ENCODE peak calls at places on chromosomes 1 and 21, in five cellular contexts. I is GDM1, F is activated T-helper 1 cell treated with Interleukin-2 at 50 U/mL for 16 hours, V is EL, Y is brain microvascular endothelial cell. M is an unnamed sample.

GRCh38 chr1:162319510-162320160 is 57.0 kb downstream of the SPATA46 start:
- DNase-seq in I (no peak), F (no peak), V (peak), Y (peak), M (peak)

GRCh38 chr1:203364013-203364730 is 13.2 kb upstream of the FMOD start:
- DNase-seq in I (no peak), F (no peak), V (no peak), Y (no peak), M (peak)

GRCh38 chr1:100506221-100506620 is 31.7 kb upstream of the GPR88 start:
- DNase-seq in I (no peak), F (no peak), V (no peak), Y (peak), M (peak)

GRCh38 chr1:43585596-43585995 is 54.9 kb downstream of the PTPRF start:
- DNase-seq in I (no peak), F (no peak), V (no peak), Y (no peak), M (no peak)

GRCh38 chr1:175129644-175129996 is 62.0 kb downstream of the TNN start:
- DNase-seq in I (no peak), F (no peak), V (no peak), Y (no peak), M (no peak)

GRCh38 chr1:11777653-11778322 is 15.8 kb downstream of the C1orf167 start:
- DNase-seq in I (no peak), F (no peak), V (no peak), Y (no peak), M (no peak)

GRCh38 chr1:243598433-243598832 is 251.6 kb downstream of the AKT3 start:
- DNase-seq in I (peak), F (no peak), V (peak), Y (peak), M (peak)

GRCh38 chr1:42017730-42018129 is 99.0 kb upstream of the HIVEP3 start:
- DNase-seq in I (no peak), F (no peak), V (no peak), Y (no peak), M (no peak)

GRCh38 chr1:35560256-35561225 is 2.9 kb downstream of the NCDN start:
- DNase-seq in I (no peak), F (no peak), V (no peak), Y (no peak), M (no peak)

GRCh38 chr1:114274621-114275317 is 121.1 kb upstream of the SYT6 start:
- DNase-seq in I (peak), F (no peak), V (no peak), Y (no peak), M (no peak)

GRCh38 chr1:167935252-167936067 is 1.0 kb upstream of the DCAF6 start:
- DNase-seq in I (no peak), F (no peak), V (peak), Y (peak), M (peak)

GRCh38 chr1:15218287-15219279 is 28.4 kb upstream of the FHAD1 start:
- DNase-seq in I (no peak), F (no peak), V (peak), Y (peak), M (peak)

GRCh38 chr21:46188226-46189212 is 4.3 kb upstream of the SPATC1L start:
- DNase-seq in I (no peak), F (no peak), V (peak), Y (peak), M (peak)

GRCh38 chr1:33872681-33873080 is 8.8 kb downstream of the HMGB4 start:
- DNase-seq in I (no peak), F (no peak), V (no peak), Y (no peak), M (no peak)

GRCh38 chr1:183215076-183215720 is 29.1 kb downstream of the LAMC2 start:
- DNase-seq in I (no peak), F (no peak), V (no peak), Y (no peak), M (no peak)

M was measured in cardiac fibroblast.